ENCODE peak calls at places on chromosomes 16 and 17, in eight cellular contexts. L is coronary artery, U is occipital lobe, J is small intestine, Y is D341Med, Q is HEK293T, W is cerebellar cortex, B is sciatic nerve. G is an unnamed sample.

GRCh38 chr17:82702161-82702932 is 3.8 kb upstream of the RAB40B start:
- DNase-seq in W (no peak), B (no peak), Y (peak), U (peak), Q (no peak), L (no peak), J (peak), G (no peak)

GRCh38 chr16:57539072-57539796 is 2.9 kb upstream of the CCDC102A start:
- DNase-seq in B (peak), U (no peak), Q (no peak), Y (no peak), W (no peak), J (no peak), L (peak), G (peak)

GRCh38 chr16:3854740-3855139 is 25.8 kb downstream of the CREBBP start:
- DNase-seq in J (no peak), W (no peak), Q (no peak), U (no peak), Y (no peak), B (no peak), L (no peak), G (no peak)

GRCh38 chr17:10612957-10613744 is 44.0 kb downstream of the MYH3 start:
- DNase-seq in Q (no peak), L (no peak), W (no peak), B (no peak), U (no peak), J (no peak), Y (no peak), G (no peak)

GRCh38 chr17:229130-229944 is 47.9 kb upstream of the DOC2B start:
- DNase-seq in B (peak), U (no peak), L (no peak), Q (no peak), J (no peak), W (no peak), Y (no peak), G (no peak)

GRCh38 chr17:77861981-77862645 is 96.4 kb upstream of the TNRC6C start:
- DNase-seq in Y (no peak), U (no peak), Q (no peak), L (no peak), J (no peak), B (no peak), W (no peak), G (no peak)

GRCh38 chr16:84832488-84833141 is 12.8 kb downstream of the CRISPLD2 start:
- DNase-seq in W (peak), B (peak), J (no peak), Q (no peak), Y (no peak), L (peak), U (no peak), G (peak)

GRCh38 chr16:67528222-67528869 is at the start of gene RIPOR1:
- DNase-seq in B (peak), U (peak), W (peak), Y (peak), J (no peak), L (peak), Q (peak), G (no peak)

GRCh38 chr17:68792873-68793272 is 162.3 kb downstream of the ABCA8 start:
- DNase-seq in Y (no peak), U (no peak), W (no peak), Q (no peak), J (no peak), B (no peak), L (no peak), G (no peak)

GRCh38 chr16:27408012-27408601 is 6.1 kb downstream of the IL21R start:
- DNase-seq in W (no peak), L (peak), Y (no peak), J (peak), Q (no peak), B (no peak), U (no peak), G (no peak)

GRCh38 chr16:74888227-74888862 is 96.6 kb downstream of the WDR59 start:
- DNase-seq in J (no peak), L (no peak), Y (no peak), W (no peak), U (no peak), Q (no peak), B (no peak), G (no peak)

GRCh38 chr17:2949469-2950044 is 113.8 kb downstream of the OR1D5 start:
- DNase-seq in Y (no peak), Q (no peak), B (no peak), W (no peak), J (peak), L (peak), U (no peak), G (no peak)

GRCh38 chr17:60390881-60391418 is 983 bp downstream of the USP32 start:
- DNase-seq in B (no peak), W (peak), Y (peak), Q (peak), L (no peak), J (peak), U (peak), G (peak)

GRCh38 chr17:83089322-83090156 is 10.1 kb downstream of the METRNL start:
- DNase-seq in Q (no peak), W (no peak), B (no peak), Y (no peak), U (no peak), J (peak), L (no peak), G (no peak)

GRCh38 chr16:27243725-27244362 is 24.7 kb downstream of the NSMCE1 start:
- DNase-seq in Q (no peak), W (no peak), U (no peak), J (no peak), L (no peak), B (no peak), Y (no peak), G (peak)

GRCh38 chr17:2871720-2872119 is 75.5 kb downstream of the RAP1GAP2 start:
- DNase-seq in L (no peak), J (no peak), U (no peak), Q (no peak), W (no peak), B (no peak), Y (no peak), G (no peak)

GRCh38 chr17:62704381-62704971 is 77.0 kb downstream of the MRC2 start:
- DNase-seq in W (no peak), Y (no peak), U (no peak), B (peak), J (no peak), L (no peak), Q (no peak), G (no peak)

GRCh38 chr17:5841862-5842261 is 228.3 kb upstream of the WSCD1 start:
- DNase-seq in U (no peak), J (no peak), W (no peak), Y (no peak), L (no peak), Q (no peak), B (no peak), G (peak)

GRCh38 chr17:36609498-36609862 is 8.1 kb downstream of the MRM1 start:
- DNase-seq in B (no peak), U (no peak), L (no peak), J (no peak), Q (no peak), W (no peak), Y (no peak), G (no peak)

GRCh38 chr17:77738666-77739531 is 219.6 kb upstream of the TNRC6C start:
- DNase-seq in L (peak), W (no peak), J (no peak), B (peak), Y (peak), U (no peak), Q (no peak), G (peak)

GRCh38 chr16:10181196-10182162 is 749 bp downstream of the GRIN2A start:
- DNase-seq in J (peak), Q (peak), B (peak), U (peak), L (no peak), W (peak), Y (peak), G (no peak)

GRCh38 chr17:10435096-10435495 is 13.3 kb upstream of the MYH8 start:
- DNase-seq in U (no peak), B (no peak), Y (no peak), L (no peak), W (no peak), Q (no peak), J (no peak), G (no peak)

GRCh38 chr17:44219126-44219635 is 294 bp downstream of the UBTF start:
- DNase-seq in W (peak), B (peak), Y (peak), Q (peak), J (peak), U (peak), L (peak), G (no peak)

GRCh38 chr17:69417545-69418483 is 3.3 kb downstream of the MAP2K6 start:
- DNase-seq in B (no peak), Q (peak), L (no peak), W (peak), U (no peak), Y (no peak), J (no peak), G (no peak)

GRCh38 chr16:68187505-68187904 is 48.4 kb downstream of the ESRP2 start:
- DNase-seq in B (no peak), W (no peak), U (no peak), Y (no peak), Q (no peak), L (no peak), J (no peak), G (no peak)

GRCh38 chr17:20267459-20267842 is 199.9 kb downstream of the LGALS9B start:
- DNase-seq in B (no peak), L (no peak), Q (no peak), U (no peak), Y (no peak), W (no peak), J (no peak), G (no peak)

GRCh38 chr16:57297856-57298255 is 13.4 kb upstream of the PLLP start:
- DNase-seq in Y (no peak), Q (no peak), B (no peak), L (peak), U (no peak), J (peak), W (no peak), G (no peak)

GRCh38 chr16:70402916-70403659 is 35.8 kb downstream of the ST3GAL2 start:
- DNase-seq in Q (no peak), B (no peak), U (no peak), J (no peak), Y (no peak), W (no peak), L (no peak), G (no peak)

GRCh38 chr16:17964196-17964595 is 372.3 kb downstream of the NPIPA8 start:
- DNase-seq in L (no peak), Y (no peak), W (no peak), Q (no peak), U (no peak), B (no peak), J (no peak), G (no peak)

GRCh38 chr17:78125976-78126894 is 2.3 kb downstream of the TMC6 start:
- DNase-seq in L (no peak), Q (no peak), B (peak), U (no peak), W (no peak), Y (no peak), J (no peak), G (no peak)

GRCh38 chr16:66728804-66729203 is 22.6 kb downstream of the DYNC1LI2 start:
- DNase-seq in U (no peak), J (no peak), L (no peak), B (no peak), W (no peak), Y (no peak), Q (no peak), G (no peak)

G was measured in vagina.